ENCODE peak calls at places on chromosomes 12 and 14, in four cellular contexts. One of them, this sample, is unnamed.

GRCh38 chr12:120367924-120368788 is 808 bp downstream of the MSI1 start:
- DNase-seq in AG04450: no peak
- DNase-seq in mammary epithelial cell: peak; percentile 24
- DNase-seq in aorta: no peak
- DNase-seq in this sample: no peak

GRCh38 chr12:44689587-44689986 is 186.5 kb downstream of the NELL2 start:
- DNase-seq in AG04450: no peak
- DNase-seq in mammary epithelial cell: no peak
- DNase-seq in aorta: no peak
- DNase-seq in this sample: no peak

GRCh38 chr14:75978249-75978731 is 3.5 kb downstream of the TGFB3 start:
- DNase-seq in aorta: no peak
- DNase-seq in AG04450: no peak
- DNase-seq in mammary epithelial cell: no peak
- DNase-seq in this sample: no peak

GRCh38 chr12:49832836-49833421 is 4.7 kb upstream of the NCKAP5L start:
- DNase-seq in AG04450: no peak
- DNase-seq in aorta: no peak
- DNase-seq in mammary epithelial cell: peak; percentile 52
- DNase-seq in this sample: no peak

GRCh38 chr12:10551375-10551774 is 45.7 kb downstream of the EIF2S3B start:
- DNase-seq in mammary epithelial cell: no peak
- DNase-seq in aorta: peak; percentile 66
- DNase-seq in AG04450: no peak
- DNase-seq in this sample: no peak

GRCh38 chr12:95733156-95733825 is 57.3 kb downstream of the NTN4 start:
- DNase-seq in aorta: no peak
- DNase-seq in AG04450: peak; percentile 82
- DNase-seq in mammary epithelial cell: peak; percentile 57
- DNase-seq in this sample: peak; percentile 69

GRCh38 chr12:4393211-4393610 is 13.7 kb upstream of the FGF23 start:
- DNase-seq in AG04450: no peak
- DNase-seq in aorta: no peak
- DNase-seq in mammary epithelial cell: no peak
- DNase-seq in this sample: no peak

GRCh38 chr14:24858684-24859083 is 191.3 kb downstream of the STXBP6 start:
- DNase-seq in AG04450: no peak
- DNase-seq in mammary epithelial cell: no peak
- DNase-seq in aorta: no peak
- DNase-seq in this sample: no peak

GRCh38 chr14:51398898-51399297 is 158.9 kb downstream of the TMX1 start:
- DNase-seq in aorta: no peak
- DNase-seq in AG04450: peak; percentile 52
- DNase-seq in mammary epithelial cell: peak; percentile 99
- DNase-seq in this sample: peak; percentile 86

GRCh38 chr14:104288272-104288671 is 149.9 kb downstream of the KIF26A start:
- DNase-seq in AG04450: no peak
- DNase-seq in mammary epithelial cell: no peak
- DNase-seq in aorta: peak; percentile 42
- DNase-seq in this sample: no peak

GRCh38 chr14:51862171-51862838 is 1.9 kb downstream of the GNG2 start:
- DNase-seq in mammary epithelial cell: no peak
- DNase-seq in aorta: no peak
- DNase-seq in AG04450: no peak
- DNase-seq in this sample: no peak

GRCh38 chr14:105330491-105330895 is 15.9 kb downstream of the PACS2 start:
- DNase-seq in mammary epithelial cell: peak; percentile 50
- DNase-seq in aorta: no peak
- DNase-seq in AG04450: no peak
- DNase-seq in this sample: peak; percentile 74

GRCh38 chr14:51534623-51535022 is 117.1 kb upstream of the FRMD6 start:
- DNase-seq in AG04450: no peak
- DNase-seq in mammary epithelial cell: peak; percentile 89
- DNase-seq in aorta: no peak
- DNase-seq in this sample: no peak

GRCh38 chr12:105231396-105231795 is 4.6 kb downstream of the APPL2 start:
- DNase-seq in AG04450: no peak
- DNase-seq in mammary epithelial cell: no peak
- DNase-seq in aorta: no peak
- DNase-seq in this sample: no peak

GRCh38 chr14:54252072-54252730 is 144.6 kb upstream of the CDKN3 start:
- DNase-seq in aorta: no peak
- DNase-seq in mammary epithelial cell: peak; percentile 88
- DNase-seq in AG04450: peak; percentile 15
- DNase-seq in this sample: peak; percentile 24
- H3K27me3 ChIP-seq in aorta: no peaks in the 10 kb centered on the region
- H3K27me3 ChIP-seq in mammary epithelial cell: no peaks in the 10 kb centered on the region
- H3K27me3 ChIP-seq in AG04450: peaks cover 10% of the 10 kb centered on the region
- H3K27me3 ChIP-seq in this sample: no peaks in the 10 kb centered on the region

DNA sequence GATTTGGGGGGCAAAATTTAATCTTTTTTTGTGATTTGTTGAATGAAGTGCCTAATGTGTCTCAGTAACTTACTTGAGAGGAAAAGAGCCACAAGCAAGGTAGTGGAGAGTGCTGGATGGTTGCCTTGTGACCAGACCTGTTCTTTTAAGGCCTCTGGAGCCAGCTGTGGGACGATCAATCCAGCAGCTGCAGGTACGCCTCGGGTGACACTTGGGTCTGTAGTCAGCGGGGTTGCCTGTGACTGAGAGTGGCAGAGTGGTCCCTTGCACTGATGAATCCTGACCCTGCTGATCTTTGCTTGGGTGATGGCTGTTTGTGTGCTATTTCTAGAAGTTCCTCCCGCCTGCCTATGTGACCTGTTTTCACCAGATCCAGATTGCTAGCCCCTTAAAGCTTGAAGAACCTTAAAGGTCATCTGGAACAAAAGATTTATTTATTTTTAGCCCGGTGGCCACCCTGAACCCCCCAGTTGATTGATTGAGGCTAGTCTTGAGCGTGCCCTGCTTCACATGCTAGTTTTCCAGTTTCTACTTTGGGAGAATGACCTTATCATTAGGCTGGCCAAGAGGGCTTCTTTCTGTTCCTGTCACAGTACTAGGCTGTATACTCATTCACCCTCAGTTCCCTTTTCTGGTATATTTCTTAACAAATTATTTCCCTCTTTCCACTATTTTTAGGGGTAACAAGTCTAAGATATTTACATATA is 23.2 kb downstream of the PRKCH start:
- DNase-seq in AG04450: no peak
- DNase-seq in mammary epithelial cell: no peak
- DNase-seq in aorta: no peak
- DNase-seq in this sample: no peak
- H3K4me3 ChIP-seq in AG04450: no peak overlapping the region
- H3K4me3 ChIP-seq in mammary epithelial cell: no peak overlapping the region
- H3K4me3 ChIP-seq in aorta: no peak overlapping the region
- H3K4me3 ChIP-seq in this sample: no peak overlapping the region

GRCh38 chr14:50001146-50001998 is 108.5 kb downstream of the ARF6 start:
- DNase-seq in mammary epithelial cell: peak; percentile 97
- DNase-seq in aorta: no peak
- DNase-seq in AG04450: no peak
- DNase-seq in this sample: peak; percentile 78
- H3K27me3 ChIP-seq in mammary epithelial cell: no peaks in the 10 kb centered on the region
- H3K27me3 ChIP-seq in aorta: no peaks in the 10 kb centered on the region
- H3K27me3 ChIP-seq in AG04450: no peaks in the 10 kb centered on the region
- H3K27me3 ChIP-seq in this sample: no peaks in the 10 kb centered on the region

DNA sequence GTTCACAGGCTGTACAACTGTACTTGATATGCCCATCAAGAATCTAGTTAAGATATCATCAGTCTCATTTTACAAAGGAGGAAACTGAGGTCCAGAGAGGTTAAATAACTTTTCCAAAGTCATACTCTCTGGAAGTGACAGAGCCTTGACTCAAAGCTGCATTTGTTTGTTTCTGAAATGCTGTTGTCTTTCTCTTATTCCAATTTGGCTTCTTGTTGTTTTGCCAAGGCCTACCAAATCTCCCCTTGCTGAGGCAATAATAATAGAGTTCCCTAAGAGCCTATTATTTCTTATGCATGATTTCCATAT is 79.8 kb upstream of the C12orf71 start:
- DNase-seq in mammary epithelial cell: no peak
- DNase-seq in AG04450: no peak
- DNase-seq in aorta: no peak
- DNase-seq in this sample: no peak
- H3K4me3 ChIP-seq in mammary epithelial cell: no peak overlapping the region
- H3K4me3 ChIP-seq in AG04450: no peak overlapping the region
- H3K4me3 ChIP-seq in aorta: no peak overlapping the region
- H3K4me3 ChIP-seq in this sample: no peak overlapping the region

GRCh38 chr12:17372508-17372907 is 717.5 kb downstream of the RERGL start:
- DNase-seq in mammary epithelial cell: no peak
- DNase-seq in aorta: no peak
- DNase-seq in AG04450: no peak
- DNase-seq in this sample: no peak

GRCh38 chr12:17370621-17371020 is 719.4 kb downstream of the RERGL start:
- DNase-seq in mammary epithelial cell: no peak
- DNase-seq in aorta: no peak
- DNase-seq in AG04450: no peak
- DNase-seq in this sample: no peak

GRCh38 chr12:17369556-17369955 is 720.4 kb downstream of the RERGL start:
- DNase-seq in AG04450: no peak
- DNase-seq in aorta: no peak
- DNase-seq in mammary epithelial cell: no peak
- DNase-seq in this sample: no peak

GRCh38 chr12:17371491-17372290 is 718.3 kb downstream of the RERGL start:
- DNase-seq in AG04450: no peak
- DNase-seq in mammary epithelial cell: no peak
- DNase-seq in aorta: no peak
- DNase-seq in this sample: no peak
- H3K27me3 ChIP-seq in AG04450: no peaks in the 10 kb centered on the region
- H3K27me3 ChIP-seq in mammary epithelial cell: no peaks in the 10 kb centered on the region
- H3K27me3 ChIP-seq in aorta: no peaks in the 10 kb centered on the region
- H3K27me3 ChIP-seq in this sample: no peaks in the 10 kb centered on the region

DNA sequence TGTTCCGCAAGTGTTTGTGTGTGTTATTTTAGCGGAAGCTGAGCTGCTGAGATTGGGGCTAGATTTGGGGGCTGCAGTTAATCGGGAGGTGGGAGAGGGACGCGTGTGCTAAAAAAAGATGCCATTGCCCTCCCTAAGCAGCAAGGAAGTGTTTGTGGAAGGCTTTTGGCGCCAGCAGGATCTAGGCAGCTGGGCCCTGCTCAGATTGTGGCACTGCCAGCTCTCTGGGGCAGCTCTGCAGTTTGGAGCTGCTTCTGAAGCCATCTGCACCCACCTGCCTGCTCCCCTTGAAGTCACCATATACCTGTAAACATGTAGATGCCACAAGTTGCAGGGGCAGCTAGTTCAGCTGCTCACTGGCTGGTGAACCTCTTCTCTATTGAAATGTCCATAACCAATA is 28.8 kb downstream of the TPCN1 start:
- DNase-seq in mammary epithelial cell: no peak
- DNase-seq in AG04450: no peak
- DNase-seq in aorta: peak; percentile 45
- DNase-seq in this sample: no peak
- H3K4me3 ChIP-seq in mammary epithelial cell: no peak overlapping the region
- H3K4me3 ChIP-seq in AG04450: no peak overlapping the region
- H3K4me3 ChIP-seq in aorta: no peak overlapping the region
- H3K4me3 ChIP-seq in this sample: no peak overlapping the region

GRCh38 chr12:113062502-113063395 is 6.2 kb downstream of the DTX1 start:
- DNase-seq in mammary epithelial cell: no peak
- DNase-seq in AG04450: no peak
- DNase-seq in aorta: no peak
- DNase-seq in this sample: no peak
- H3K27me3 ChIP-seq in mammary epithelial cell: no peaks in the 10 kb centered on the region
- H3K27me3 ChIP-seq in AG04450: peaks cover 19% of the 10 kb centered on the region
- H3K27me3 ChIP-seq in aorta: peaks cover 3% of the 10 kb centered on the region
- H3K27me3 ChIP-seq in this sample: no peaks in the 10 kb centered on the region

GRCh38 chr12:65826513-65827171 is 2.4 kb downstream of the HMGA2 start:
- DNase-seq in aorta: no peak
- DNase-seq in AG04450: no peak
- DNase-seq in mammary epithelial cell: peak; percentile 71
- DNase-seq in this sample: no peak

GRCh38 chr12:65825573-65826512 is 1.6 kb downstream of the HMGA2 start:
- DNase-seq in AG04450: no peak
- DNase-seq in mammary epithelial cell: no peak
- DNase-seq in aorta: peak; percentile 81
- DNase-seq in this sample: peak; percentile 56

GRCh38 chr12:65828711-65829339 is 4.5 kb downstream of the HMGA2 start:
- DNase-seq in AG04450: no peak
- DNase-seq in aorta: no peak
- DNase-seq in mammary epithelial cell: no peak
- DNase-seq in this sample: no peak

GRCh38 chr12:65829716-65830115 is 5.4 kb downstream of the HMGA2 start:
- DNase-seq in aorta: no peak
- DNase-seq in mammary epithelial cell: no peak
- DNase-seq in AG04450: no peak
- DNase-seq in this sample: no peak

GRCh38 chr12:65827827-65828231 is 3.5 kb downstream of the HMGA2 start:
- DNase-seq in aorta: no peak
- DNase-seq in AG04450: no peak
- DNase-seq in mammary epithelial cell: no peak
- DNase-seq in this sample: no peak
- H3K4me3 ChIP-seq in aorta: no peak overlapping the region
- H3K4me3 ChIP-seq in AG04450: peak overlapping the region; percentile 69
- H3K4me3 ChIP-seq in mammary epithelial cell: peak overlapping the region; percentile 70
- H3K4me3 ChIP-seq in this sample: no peak overlapping the region

DNA sequence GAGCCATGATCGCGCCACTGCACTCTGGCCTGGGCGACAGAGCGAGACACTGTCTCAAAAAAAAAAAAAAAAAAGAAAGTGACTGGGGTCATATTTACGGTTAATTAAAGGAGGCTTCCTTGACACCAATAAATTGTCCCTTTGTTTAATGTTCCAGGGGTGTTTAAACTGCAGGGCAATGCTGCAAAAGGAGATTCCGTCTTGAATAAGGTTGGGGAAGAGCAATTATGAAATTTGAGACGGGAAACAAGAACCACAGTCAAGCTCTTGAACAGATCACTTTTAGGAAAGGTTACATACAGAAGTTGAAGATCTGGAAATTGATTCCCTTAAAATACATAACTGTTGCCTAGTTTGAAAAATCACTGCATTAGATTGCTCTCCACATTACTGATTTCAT is 292.9 kb downstream of the DAD1 start:
- DNase-seq in AG04450: no peak
- DNase-seq in aorta: no peak
- DNase-seq in mammary epithelial cell: no peak
- DNase-seq in this sample: no peak
- H3K27me3 ChIP-seq in AG04450: no peaks in the 10 kb centered on the region
- H3K27me3 ChIP-seq in aorta: peaks cover 2% of the 10 kb centered on the region
- H3K27me3 ChIP-seq in mammary epithelial cell: no peaks in the 10 kb centered on the region
- H3K27me3 ChIP-seq in this sample: no peaks in the 10 kb centered on the region